ENCODE peak calls at places on chromosome 17, in seven cellular contexts. L, W, M, U, A, I and G are unnamed samples.

GRCh38 chr17:47862621-47863440 is 11.9 kb upstream of the SP6 start:
- DNase-seq in L (no peak), A (no peak), U (no peak), W (no peak), I (no peak), M (no peak), G (no peak)

GRCh38 chr17:32755045-32755805 is 121.7 kb downstream of the MYO1D start:
- DNase-seq in W (no peak), A (no peak), M (peak), I (no peak), L (peak), U (no peak), G (no peak)

GRCh38 chr17:28342313-28342712 is 6.8 kb downstream of the TNFAIP1 start:
- DNase-seq in U (peak), A (no peak), L (no peak), M (no peak), W (no peak), I (no peak), G (no peak)

GRCh38 chr17:43814714-43815113 is 18.2 kb downstream of the MPP3 start:
- DNase-seq in U (no peak), M (no peak), A (no peak), L (no peak), W (no peak), I (no peak), G (no peak)

GRCh38 chr17:60315650-60316049 is 76.3 kb downstream of the USP32 start:
- DNase-seq in A (no peak), W (no peak), U (no peak), L (peak), M (no peak), I (no peak), G (no peak)

GRCh38 chr17:16363749-16364536 is 10.7 kb upstream of the CENPV start:
- DNase-seq in U (peak), W (peak), A (no peak), L (peak), M (peak), I (peak), G (peak)

GRCh38 chr17:979539-980405 is at the start of gene NXN:
- DNase-seq in I (peak), U (peak), A (peak), L (peak), W (peak), M (peak), G (no peak)

GRCh38 chr17:50423553-50424159 is 2.4 kb upstream of the ACSF2 start:
- DNase-seq in M (no peak), L (peak), I (no peak), W (no peak), A (no peak), U (no peak), G (no peak)

GRCh38 chr17:67434061-67434525 is 57.0 kb downstream of the PITPNC1 start:
- DNase-seq in M (no peak), U (peak), I (peak), W (peak), L (no peak), A (no peak), G (no peak)

GRCh38 chr17:14331200-14331981 is 30.5 kb downstream of the HS3ST3B1 start:
- DNase-seq in W (no peak), A (no peak), I (no peak), L (no peak), M (no peak), U (no peak), G (no peak)

GRCh38 chr17:72901098-72901497 is 191.4 kb downstream of the SLC39A11 start:
- DNase-seq in M (no peak), I (no peak), U (no peak), W (no peak), L (no peak), A (peak), G (no peak)

GRCh38 chr17:76501827-76502307 is 644 bp upstream of the RHBDF2 start:
- DNase-seq in M (no peak), A (no peak), U (no peak), L (no peak), W (no peak), I (no peak), G (no peak)

GRCh38 chr17:44688675-44689491 is 693 bp downstream of the CCDC43 start:
- DNase-seq in L (no peak), I (peak), W (no peak), M (no peak), A (no peak), U (no peak), G (no peak)

GRCh38 chr17:17736205-17737183 is 55.2 kb downstream of the RAI1 start:
- DNase-seq in M (no peak), A (no peak), W (no peak), I (no peak), U (no peak), L (no peak), G (no peak)

GRCh38 chr17:29870836-29871430 is 59.1 kb downstream of the SSH2 start:
- DNase-seq in M (no peak), I (no peak), L (no peak), W (no peak), U (no peak), A (no peak), G (no peak)

GRCh38 chr17:8324913-8325312 is 14.7 kb upstream of the ODF4 start:
- DNase-seq in W (no peak), M (no peak), A (no peak), I (no peak), U (no peak), L (no peak), G (no peak)